ENCODE peak calls at places on chromosome 18, in six cellular contexts. B, Z, M, U, R and V are unnamed samples.

GRCh38 chr18:42182728-42183700 is 228.0 kb downstream of the PIK3C3 start:
- DNase-seq in B (no peak), Z (no peak), M (no peak), U (no peak), R (no peak), V (no peak)

GRCh38 chr18:49072524-49072934 is 121.8 kb upstream of the SMAD7 start:
- DNase-seq in B (no peak), Z (no peak), M (no peak), U (no peak), R (no peak), V (no peak)

GRCh38 chr18:8976606-8977005 is 125.9 kb upstream of the NDUFV2 start:
- DNase-seq in B (no peak), Z (no peak), M (no peak), U (no peak), R (no peak), V (no peak)

GRCh38 chr18:70243131-70243530 is 37.6 kb upstream of the RTTN start:
- DNase-seq in B (no peak), Z (no peak), M (no peak), U (no peak), R (no peak), V (no peak)

GRCh38 chr18:47263197-47263827 is 11.9 kb upstream of the SKOR2 start:
- DNase-seq in B (no peak), Z (no peak), M (no peak), U (no peak), R (no peak), V (no peak)

GRCh38 chr18:23828426-23828825 is 139.2 kb downstream of the LAMA3 start:
- DNase-seq in B (no peak), Z (peak), M (peak), U (no peak), R (no peak), V (peak)

GRCh38 chr18:8561123-8561905 is 47.9 kb upstream of the RAB12 start:
- DNase-seq in B (no peak), Z (no peak), M (no peak), U (no peak), R (no peak), V (no peak)

GRCh38 chr18:24850532-24850931 is 390.1 kb downstream of the HRH4 start:
- DNase-seq in B (no peak), Z (no peak), M (no peak), U (no peak), R (no peak), V (no peak)

GRCh38 chr18:31206787-31207381 is 44.2 kb upstream of the DSC1 start:
- DNase-seq in B (no peak), Z (no peak), M (no peak), U (no peak), R (peak), V (peak)

GRCh38 chr18:57784034-57784815 is 18.9 kb downstream of the ATP8B1 start:
- DNase-seq in B (no peak), Z (no peak), M (no peak), U (no peak), R (no peak), V (no peak)